ENCODE peak calls at places on chromosomes 5 and 9, in five cellular contexts. C is HepG2, H is GM12878, T is K562, Q is H1. G is an unnamed sample.
A peak's percentile ranks its signal among the peaks of the same experiment; 100 is the strongest.

GRCh38 chr9:4226331-4227250 is 73.3 kb downstream of the GLIS3 start:
- DNase-seq in H (no peak), T (no peak), C (no peak), Q (no peak), G (no peak)

GRCh38 chr5:36841657-36842056 is 34.9 kb upstream of the NIPBL start:
- DNase-seq in H (no peak), C (no peak), Q (no peak), T (no peak), G (no peak)

GRCh38 chr5:42057254-42057690 is 132.2 kb downstream of the FBXO4 start:
- DNase-seq in Q (peak; percentile 31), C (peak; percentile 28), H (peak; percentile 20), T (peak; percentile 71), G (peak; percentile 51)

GRCh38 chr5:57167201-57167600 is 6.7 kb upstream of the GPBP1 start:
- DNase-seq in C (no peak), H (no peak), T (no peak), Q (no peak), G (no peak)

GRCh38 chr5:88669314-88669713 is 213.7 kb downstream of the MEF2C start:
- DNase-seq in C (no peak), H (no peak), Q (no peak), T (no peak), G (no peak)

GRCh38 chr9:95511232-95511951 is 5.4 kb downstream of the PTCH1 start:
- DNase-seq in C (peak; percentile 48), T (no peak), H (no peak), Q (no peak), G (no peak)

GRCh38 chr5:167763772-167764171 is 527.7 kb upstream of the WWC1 start:
- DNase-seq in Q (no peak), T (no peak), H (no peak), C (no peak), G (no peak)

GRCh38 chr9:97046228-97046627 is 7.3 kb upstream of the CTSV start:
- DNase-seq in C (peak; percentile 36), H (no peak), Q (peak; percentile 69), T (no peak), G (peak; percentile 83)

GRCh38 chr5:160692272-160692671 is 159.7 kb downstream of the ATP10B start:
- DNase-seq in H (no peak), Q (no peak), T (no peak), C (no peak), G (no peak)

GRCh38 chr9:5428794-5429528 is 8.8 kb downstream of the PLGRKT start:
- DNase-seq in C (no peak), H (no peak), T (no peak), Q (no peak), G (no peak)

GRCh38 chr5:25862276-25862675 is 1176.1 kb downstream of the CDH9 start:
- DNase-seq in Q (no peak), H (no peak), T (no peak), C (no peak), G (no peak)

GRCh38 chr5:108924457-108924961 is 176.8 kb downstream of the FER start:
- DNase-seq in Q (no peak), C (peak; percentile 65), T (peak; percentile 11), H (no peak), G (peak; percentile 52)

GRCh38 chr9:92179286-92180002 is 64.2 kb upstream of the SPTLC1 start:
- DNase-seq in T (peak; percentile 7), H (no peak), Q (no peak), C (no peak), G (no peak)

GRCh38 chr5:40679998-40680681 is 425 bp downstream of the PTGER4 start:
- DNase-seq in C (no peak), T (no peak), Q (no peak), H (no peak), G (no peak)

GRCh38 chr5:31889131-31889561 is 250.2 kb downstream of the PDZD2 start:
- DNase-seq in H (no peak), T (no peak), C (no peak), Q (peak; percentile 13), G (no peak)

GRCh38 chr9:120948824-120949223 is 22.2 kb upstream of the TRAF1 start:
- DNase-seq in H (no peak), C (no peak), T (no peak), Q (no peak), G (no peak)

GRCh38 chr5:169944115-169944514 is 36.2 kb downstream of the INSYN2B start:
- DNase-seq in C (no peak), T (no peak), Q (no peak), H (no peak), G (no peak)

GRCh38 chr9:137951597-137952490 is 74.3 kb downstream of the CACNA1B start:
- DNase-seq in C (no peak), Q (no peak), T (no peak), H (no peak), G (no peak)

GRCh38 chr9:100099722-100100042 is 639 bp downstream of the INVS start:
- DNase-seq in H (no peak), T (peak; percentile 14), Q (no peak), C (peak; percentile 35), G (peak; percentile 12)

GRCh38 chr5:112329429-112330090 is 89.5 kb downstream of the EPB41L4A start:
- DNase-seq in H (peak; percentile 38), Q (no peak), C (no peak), T (no peak), G (no peak)

GRCh38 chr5:10307206-10308148 is at the start of gene CMBL:
- DNase-seq in H (no peak), Q (no peak), C (peak; percentile 39), T (peak; percentile 92), G (peak; percentile 46)

GRCh38 chr5:143933434-143933833 is 121.5 kb downstream of the HMHB1 start:
- DNase-seq in H (no peak), T (no peak), Q (no peak), C (no peak), G (no peak)

GRCh38 chr9:121279841-121280388 is 12.0 kb downstream of the GSN start:
- DNase-seq in H (no peak), C (no peak), T (no peak), Q (no peak), G (no peak)

GRCh38 chr5:119273391-119273839 is 82.4 kb upstream of the TNFAIP8 start:
- DNase-seq in T (no peak), H (no peak), C (no peak), Q (no peak), G (no peak)

GRCh38 chr5:87751801-87752200 is 339.1 kb upstream of the CCNH start:
- DNase-seq in C (no peak), Q (no peak), T (no peak), H (no peak), G (no peak)

GRCh38 chr5:109619661-109620060 is 70.1 kb upstream of the MAN2A1 start:
- DNase-seq in H (no peak), C (no peak), Q (no peak), T (no peak), G (no peak)

GRCh38 chr9:112881366-112881765 is 9.3 kb downstream of the SLC46A2 start:
- DNase-seq in C (no peak), H (no peak), T (no peak), Q (no peak), G (no peak)

GRCh38 chr5:172235827-172236749 is 42.1 kb downstream of the EFCAB9 start:
- DNase-seq in T (no peak), Q (no peak), C (peak; percentile 52), H (no peak), G (no peak)

GRCh38 chr5:62587737-62588136 is 9.1 kb downstream of the LRRC70 start:
- DNase-seq in C (peak; percentile 12), H (no peak), Q (no peak), T (no peak), G (no peak)

DNA sequence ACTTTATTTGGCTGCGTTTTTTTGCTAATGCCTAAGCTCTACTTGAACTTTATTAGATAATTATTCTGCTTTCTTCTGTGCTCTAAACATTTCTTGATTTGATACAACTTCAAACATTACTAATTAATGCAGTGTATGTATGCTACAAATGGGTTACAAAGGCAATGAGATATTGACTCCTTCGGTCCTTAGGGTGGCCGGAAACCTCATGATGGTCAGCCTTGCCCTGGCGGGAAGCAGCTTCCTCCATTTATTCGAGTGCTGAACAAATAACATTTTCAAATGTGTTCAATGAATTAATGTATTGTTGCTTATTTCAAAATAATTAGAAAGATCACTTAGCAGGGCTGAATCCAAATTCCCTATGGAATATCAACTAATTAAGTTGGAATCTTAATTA is 3.9 kb upstream of the LNPEP start:
- DNase-seq in T (no peak), H (no peak), C (no peak), Q (no peak), G (no peak)
- H3K27ac ChIP-seq in T (no peak overlapping the region), H (peak overlapping the region; percentile 97), C (no peak overlapping the region), Q (no peak overlapping the region), G (no peak overlapping the region)

DNA sequence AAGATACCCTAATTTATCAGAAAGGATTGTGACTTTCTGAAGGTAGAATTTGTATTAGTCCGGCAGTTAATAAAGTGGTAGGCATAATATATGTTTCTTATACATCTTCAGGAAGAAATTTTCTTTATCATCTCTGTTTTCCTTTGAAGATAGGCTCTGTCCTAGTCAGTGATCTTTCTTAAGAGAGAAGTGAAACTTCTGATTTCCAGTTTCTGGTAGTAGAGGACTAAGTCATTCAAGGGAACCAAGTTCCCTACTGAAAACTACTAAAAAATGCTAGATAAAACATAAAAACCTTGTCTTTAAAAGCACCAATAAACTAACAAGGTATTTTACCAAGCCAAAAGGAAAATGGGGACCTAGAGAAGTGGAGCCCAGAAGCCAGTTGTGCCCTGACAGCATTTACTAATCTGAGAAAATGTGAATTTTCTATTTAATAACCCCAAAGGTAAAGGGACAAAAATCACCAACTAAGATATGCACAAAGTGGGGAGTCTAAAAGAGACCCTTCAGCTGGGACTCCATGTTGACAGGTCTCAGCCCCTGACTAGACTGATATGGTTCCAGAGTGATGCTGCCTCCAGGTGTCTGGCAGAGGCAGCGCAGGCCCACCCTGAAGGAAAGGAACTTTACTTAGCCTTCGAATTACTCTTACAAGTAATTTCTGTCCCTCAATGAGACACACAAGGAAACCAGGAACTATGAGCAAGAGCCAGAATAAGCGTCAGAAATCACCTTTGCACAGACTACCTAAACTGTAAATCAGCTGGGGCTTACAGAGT is 72.7 kb downstream of the FAM78A start:
- DNase-seq in Q (no peak), T (peak; percentile 75), H (no peak), C (peak; percentile 3), G (no peak)
- TF ChIP-seq CTCF in Q (peak; percentile 79), T (no peak), H (peak; percentile 38), C (peak; percentile 25), G (peak; percentile 52)

GRCh38 chr5:175652741-175653663 is 4.9 kb upstream of the HRH2 start:
- DNase-seq in T (no peak), C (no peak), H (no peak), Q (no peak), G (no peak)
- TF ChIP-seq ATF3 in T (no peak), C (no peak), H (no peak), Q (no peak), G (no peak)

GRCh38 chr5:135048930-135049329 is 14.9 kb upstream of the PITX1 start:
- DNase-seq in C (no peak), T (no peak), Q (no peak), H (no peak), G (no peak)
- H3K27ac ChIP-seq in C (no peak overlapping the region), T (no peak overlapping the region), Q (no peak overlapping the region), H (no peak overlapping the region), G (no peak overlapping the region)

GRCh38 chr9:128685636-128686489 is 3.2 kb upstream of the SET start:
- DNase-seq in T (no peak), Q (no peak), C (no peak), H (no peak), G (no peak)
- TF ChIP-seq CTCF in T (no peak), Q (no peak), C (peak; percentile 8), H (no peak), G (no peak)

GRCh38 chr9:7121055-7121454 is 363.3 kb downstream of the KDM4C start:
- DNase-seq in Q (no peak), T (peak; percentile 23), H (peak; percentile 45), C (no peak), G (no peak)
- TF ChIP-seq ATF3 in Q (no peak), T (no peak), H (no peak), C (no peak), G (no peak)

GRCh38 chr5:50564558-50564957 is 101.9 kb upstream of the PARP8 start:
- DNase-seq in C (no peak), T (no peak), Q (no peak), H (no peak), G (no peak)
- H3K27ac ChIP-seq in C (no peak overlapping the region), T (no peak overlapping the region), Q (no peak overlapping the region), H (peak overlapping the region; percentile 51), G (no peak overlapping the region)

G was measured in HCT116.